ENCODE peak calls at places on chromosomes 4 and X, in five cellular contexts. D is H7, Q is ascending aorta, V is WERI-Rb-1, T is mammary epithelial cell. J is an unnamed sample. For H3K36me3, the result is how much of the 10 kb centered on the place peaks cover.

GRCh38 chr4:95092762-95093161 is 335.0 kb downstream of the BMPR1B start:
- DNase-seq in D (no peak), Q (no peak), V (no peak), T (no peak), J (no peak)

GRCh38 chr4:4217123-4217522 is 9.6 kb downstream of the OTOP1 start:
- DNase-seq in D (no peak), Q (no peak), V (no peak), T (peak), J (no peak)

GRCh38 chrX:153499258-153499657 is 4.5 kb downstream of the BGN start:
- DNase-seq in D (no peak), Q (no peak), V (no peak), T (no peak), J (no peak)

GRCh38 chr4:86831262-86832090 is 17.7 kb downstream of the SLC10A6 start:
- DNase-seq in D (no peak), Q (no peak), V (no peak), T (peak), J (no peak)

GRCh38 chrX:81779701-81780100 is 577.8 kb downstream of the SH3BGRL start:
- DNase-seq in D (no peak), Q (no peak), V (no peak), T (no peak), J (no peak)

GRCh38 chr4:144818136-144818535 is 172.2 kb downstream of the HHIP start:
- DNase-seq in D (no peak), Q (no peak), V (no peak), T (peak), J (no peak)

GRCh38 chrX:3345281-3346081 is 971 bp downstream of the MXRA5 start:
- DNase-seq in D (peak), Q (no peak), V (no peak), T (peak), J (no peak)

GRCh38 chrX:96183843-96184242 is 500.8 kb upstream of the DIAPH2 start:
- DNase-seq in D (peak), Q (no peak), V (no peak), T (no peak), J (no peak)

GRCh38 chr4:176735300-176735699 is 57.4 kb downstream of the VEGFC start:
- DNase-seq in D (no peak), Q (no peak), V (no peak), T (peak), J (no peak)

GRCh38 chr4:754221-755120 is 48.8 kb downstream of the PCGF3 start:
- DNase-seq in D (no peak), Q (no peak), V (no peak), T (no peak), J (no peak)

GRCh38 chr4:86818211-86818610 is 31.0 kb downstream of the SLC10A6 start:
- DNase-seq in D (no peak), Q (no peak), V (no peak), T (no peak), J (no peak)

DNA sequence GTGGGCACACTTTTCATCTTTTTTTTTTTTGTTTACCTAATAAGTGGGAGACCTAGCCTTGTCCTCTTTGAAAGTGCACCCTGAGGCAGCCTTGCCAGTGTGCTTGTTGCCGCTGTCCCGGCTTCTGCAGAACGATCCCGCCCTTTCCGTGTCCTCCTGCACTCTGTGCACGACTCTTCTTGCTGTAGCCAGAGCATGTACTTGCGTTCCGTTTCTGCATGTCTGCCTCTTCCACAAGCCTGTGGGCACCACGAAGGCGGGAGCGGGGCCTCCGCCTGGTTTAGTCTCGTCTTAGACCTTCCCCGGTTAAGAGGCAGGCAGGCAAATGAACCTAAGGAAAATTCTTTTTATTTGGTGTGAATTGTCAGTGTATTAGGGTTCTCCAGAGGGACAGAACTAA is 32.6 kb upstream of the TBC1D14 start:
- DNase-seq in D (no peak), Q (no peak), V (no peak), T (no peak), J (no peak)
- H3K36me3 ChIP-seq in D (under half), Q (half or more), V (half or more), T (under half), J (under half)

GRCh38 chr4:7347981-7348380 is 86.7 kb downstream of the PSAPL1 start:
- DNase-seq in D (no peak), Q (no peak), V (no peak), T (no peak), J (no peak)
- H3K36me3 ChIP-seq in D (under half), Q (under half), V (under half), T (under half), J (under half)

GRCh38 chrX:13863326-13863725 is 46.4 kb upstream of the GPM6B start:
- DNase-seq in D (no peak), Q (no peak), V (no peak), T (no peak), J (no peak)

GRCh38 chrX:13868481-13869040 is 51.7 kb upstream of the GPM6B start:
- DNase-seq in D (no peak), Q (no peak), V (no peak), T (peak), J (no peak)

GRCh38 chrX:13864264-13864663 is 47.4 kb upstream of the GPM6B start:
- DNase-seq in D (no peak), Q (no peak), V (no peak), T (peak), J (no peak)
- H3K36me3 ChIP-seq in D (under half), Q (under half), V (under half), T (under half), J (under half)

DNA sequence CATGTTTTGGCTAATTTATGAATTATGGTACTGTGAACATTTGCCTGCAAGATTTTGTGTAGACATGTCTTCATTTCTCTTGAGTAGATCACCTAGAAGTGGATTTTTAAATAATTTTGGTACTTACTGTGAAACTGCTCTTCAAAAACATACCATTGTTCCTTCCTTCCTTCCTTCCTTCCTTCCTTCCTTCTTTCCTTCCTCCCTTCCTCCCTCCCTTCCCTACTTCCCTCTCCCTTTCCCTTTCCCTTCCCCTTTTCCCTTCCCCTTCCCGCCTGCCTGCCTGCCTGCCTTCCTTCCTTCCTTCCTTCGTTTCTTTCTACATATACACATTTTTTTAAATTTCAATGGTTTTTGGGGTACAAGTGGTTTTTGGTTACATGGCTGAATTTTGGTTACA is 63.4 kb downstream of the HTT start:
- DNase-seq in D (no peak), Q (no peak), V (no peak), T (no peak), J (no peak)
- H3K36me3 ChIP-seq in D (under half), Q (under half), V (half or more), T (under half), J (under half)

GRCh38 chr4:13567125-13567524 is 22.8 kb upstream of the NKX3-2 start:
- DNase-seq in D (no peak), Q (no peak), V (no peak), T (no peak), J (no peak)

GRCh38 chr4:13570916-13571315 is 26.6 kb upstream of the NKX3-2 start:
- DNase-seq in D (no peak), Q (no peak), V (no peak), T (no peak), J (no peak)
- H3K36me3 ChIP-seq in D (under half), Q (half or more), V (half or more), T (under half), J (half or more)

GRCh38 chrX:40383969-40384368 is 196.8 kb upstream of the ATP6AP2 start:
- DNase-seq in D (no peak), Q (no peak), V (no peak), T (no peak), J (no peak)
- H3K36me3 ChIP-seq in D (under half), Q (under half), V (under half), T (under half), J (under half)